ENCODE peak calls at places on chromosomes 13 and 19, in four cellular contexts. B, A, L and C are unnamed samples.

GRCh38 chr13:32940601-32941000 is 75.6 kb upstream of the KL start:
- DNase-seq in B (no peak), A (no peak), L (no peak), C (no peak)

GRCh38 chr13:45527699-45528462 is 63.1 kb downstream of the COG3 start:
- DNase-seq in B (no peak), A (no peak), L (no peak), C (no peak)

GRCh38 chr13:73307481-73307880 is 248.7 kb downstream of the KLF5 start:
- DNase-seq in B (no peak), A (no peak), L (no peak), C (no peak)

GRCh38 chr13:111906816-111907215 is 160.1 kb upstream of the SOX1 start:
- DNase-seq in B (peak), A (no peak), L (peak), C (no peak)

GRCh38 chr19:1140272-1140671 is 33.8 kb downstream of the SBNO2 start:
- DNase-seq in B (no peak), A (no peak), L (no peak), C (no peak)

GRCh38 chr13:44815507-44816074 is 173.7 kb downstream of the NUFIP1 start:
- DNase-seq in B (peak), A (peak), L (no peak), C (no peak)

GRCh38 chr19:20167020-20167644 is at the start of gene ZNF486:
- DNase-seq in B (peak), A (peak), L (peak), C (peak)

GRCh38 chr13:84032116-84032515 is 149.8 kb upstream of the SLITRK1 start:
- DNase-seq in B (no peak), A (no peak), L (no peak), C (no peak)

GRCh38 chr19:18433039-18433691 is 4.8 kb downstream of the ISYNA1 start:
- DNase-seq in B (no peak), A (no peak), L (no peak), C (no peak)

GRCh38 chr13:33520480-33520839 is 234.9 kb upstream of the STARD13 start:
- DNase-seq in B (no peak), A (no peak), L (no peak), C (no peak)

GRCh38 chr19:30664358-30665058 is 292.3 kb downstream of the ZNF536 start:
- DNase-seq in B (peak), A (no peak), L (no peak), C (no peak)

GRCh38 chr13:74825170-74825948 is 656.6 kb downstream of the TBC1D4 start:
- DNase-seq in B (no peak), A (peak), L (no peak), C (no peak)

GRCh38 chr19:3607398-3608078 is 863 bp upstream of the TBXA2R start:
- DNase-seq in B (peak), A (peak), L (no peak), C (no peak)

GRCh38 chr13:94251801-94252200 is 227.7 kb downstream of the DCT start:
- DNase-seq in B (no peak), A (no peak), L (no peak), C (no peak)

GRCh38 chr19:46296722-46297431 is at the start of gene HIF3A:
- DNase-seq in B (peak), A (no peak), L (no peak), C (peak)

GRCh38 chr19:4913996-4914735 is 4.9 kb downstream of the UHRF1 start:
- DNase-seq in B (no peak), A (peak), L (no peak), C (no peak)

GRCh38 chr19:39941615-39942507 is 7.4 kb upstream of the FCGBP start:
- DNase-seq in B (no peak), A (no peak), L (no peak), C (no peak)

GRCh38 chr13:85798999-85799646 is at the start of gene SLITRK6:
- DNase-seq in B (no peak), A (peak), L (no peak), C (no peak)

GRCh38 chr19:17829855-17830566 is 8.7 kb upstream of the INSL3 start:
- DNase-seq in B (no peak), A (no peak), L (no peak), C (no peak)

DNA sequence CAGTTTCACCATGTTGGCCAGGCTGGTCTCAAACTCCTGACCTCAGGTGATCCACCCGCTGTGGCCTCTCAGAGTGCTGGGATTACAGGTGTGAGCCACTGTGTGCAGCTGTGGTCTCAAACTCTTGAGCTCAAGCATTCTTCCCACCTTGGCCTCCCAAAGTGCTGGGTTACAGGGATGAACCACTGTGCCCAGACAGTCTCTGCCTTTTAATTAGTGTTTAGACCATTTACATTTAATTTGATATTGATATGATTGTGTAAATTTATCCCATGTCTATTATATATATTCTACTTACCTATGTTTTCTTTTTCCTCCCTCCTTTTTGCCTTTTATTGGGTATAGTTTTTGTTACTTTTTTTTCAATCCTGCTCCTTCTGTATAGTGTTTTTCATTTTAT is 1.9 kb downstream of the NFKBIB start:
- DNase-seq in B (no peak), A (no peak), L (no peak), C (no peak)
- TF ChIP-seq CTCF in B (no peak), A (no peak), L (no peak), C (no peak)

DNA sequence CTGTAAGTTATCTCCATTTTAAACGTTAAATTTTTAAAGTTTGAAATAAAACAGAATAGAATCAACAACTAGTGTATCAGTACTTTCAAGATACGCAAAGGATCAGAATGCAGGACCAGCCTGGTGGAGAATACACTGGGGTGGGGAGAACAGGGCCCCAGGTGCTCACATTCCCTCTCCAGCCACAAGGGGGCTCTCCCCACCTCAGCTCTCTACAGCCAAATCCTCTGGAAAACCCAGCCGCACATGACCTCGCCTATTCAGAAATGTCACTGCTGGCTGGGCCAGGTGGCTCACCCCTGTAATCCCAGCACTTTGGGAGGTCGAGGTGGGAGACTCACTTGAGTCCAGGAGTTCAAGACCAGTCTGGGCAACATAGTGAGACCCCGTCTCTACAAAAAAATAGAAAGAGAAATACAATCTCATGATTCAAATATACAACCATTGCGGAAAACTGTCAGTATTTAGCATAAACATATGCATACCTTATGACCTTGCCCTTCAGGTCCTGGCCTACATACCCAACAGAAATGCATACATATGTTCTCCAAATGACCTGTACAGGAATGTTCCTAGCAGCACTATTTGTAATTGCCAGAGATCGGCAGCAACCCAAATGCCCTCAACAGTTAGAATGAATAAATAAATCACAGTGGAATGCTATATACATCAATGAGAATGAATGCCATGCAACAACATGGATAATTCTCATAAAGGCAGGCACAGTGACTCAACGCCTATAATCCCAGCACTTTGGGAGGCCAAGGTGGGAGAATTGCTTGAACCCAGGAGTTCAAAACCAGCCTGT is 18.4 kb downstream of the TEX101 start:
- DNase-seq in B (peak), A (peak), L (no peak), C (no peak)
- TF ChIP-seq CTCF in B (no peak), A (peak), L (peak), C (peak)

DNA sequence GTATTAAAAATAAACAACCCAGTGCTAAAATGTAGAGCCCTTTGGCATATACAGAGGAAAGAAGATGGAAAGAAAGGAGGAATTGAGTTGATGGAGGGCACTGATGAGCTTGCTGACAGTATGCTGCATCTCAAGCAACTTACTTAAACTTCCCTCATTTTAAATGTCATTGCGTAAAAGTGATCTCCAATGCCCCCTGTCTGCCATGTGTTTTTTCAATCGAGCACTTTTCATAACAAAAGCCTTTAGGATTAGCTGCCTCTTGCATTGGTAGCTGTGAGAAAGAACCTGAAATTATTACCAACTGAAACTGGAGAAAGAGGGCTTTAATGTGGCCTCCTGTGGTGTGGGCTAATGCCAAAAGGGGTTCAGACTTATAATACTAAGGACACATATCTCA is 541.6 kb downstream of the SUCLA2 start:
- DNase-seq in B (no peak), A (peak), L (no peak), C (no peak)
- TF ChIP-seq CTCF in B (no peak), A (peak), L (no peak), C (peak)

GRCh38 chr19:49363265-49364082 is at the start of gene DKKL1:
- DNase-seq in B (peak), A (peak), L (peak), C (peak)
- TF ChIP-seq CTCF in B (no peak), A (peak), L (no peak), C (peak)

DNA sequence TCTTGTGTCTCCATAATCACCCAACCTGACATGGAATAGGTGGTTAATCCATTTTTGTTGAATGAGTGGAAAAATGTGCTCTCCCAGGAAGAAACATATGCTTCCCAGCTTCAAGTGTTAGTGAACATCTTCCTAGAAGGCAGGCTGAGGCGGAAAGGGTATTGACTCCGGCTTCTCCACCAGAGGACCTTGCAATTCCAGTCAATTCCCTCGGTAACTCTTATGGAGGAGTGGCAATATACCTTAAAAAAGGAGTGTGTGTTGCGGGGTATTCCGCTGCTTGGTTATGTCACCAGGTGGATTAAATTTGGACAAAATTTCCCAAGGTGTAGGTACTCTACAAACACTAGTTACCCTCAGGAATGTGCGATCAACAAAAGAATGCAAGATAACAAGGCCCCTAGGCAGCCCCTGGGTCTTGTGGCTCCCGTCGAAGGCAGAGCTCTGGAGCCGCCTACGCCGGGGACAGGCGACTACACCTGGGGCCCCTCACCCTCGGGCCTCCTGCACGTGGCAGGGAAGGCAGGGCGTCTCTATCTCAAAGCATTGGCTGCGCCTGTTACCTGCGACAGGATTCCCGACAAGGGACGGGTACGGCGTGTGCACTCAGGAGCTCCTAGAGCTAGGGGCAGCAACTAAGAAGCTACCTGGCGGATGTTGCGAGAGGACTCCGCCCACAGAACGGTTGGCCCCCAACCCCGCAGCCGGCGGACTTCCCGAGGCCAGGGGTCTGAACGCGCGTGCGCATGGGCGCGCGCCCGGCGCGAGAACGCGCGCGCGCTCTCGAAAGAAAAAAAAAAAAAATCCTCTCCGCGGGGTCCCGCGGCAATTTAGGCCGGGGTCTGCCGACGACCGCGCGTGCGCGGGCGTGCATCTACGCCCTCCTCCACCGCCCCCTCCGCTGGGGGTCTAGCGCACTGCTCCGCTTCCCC is at the start of gene WDR87:
- DNase-seq in B (no peak), A (peak), L (no peak), C (no peak)
- TF ChIP-seq CTCF in B (no peak), A (peak), L (no peak), C (peak)

GRCh38 chr13:99657848-99658265 is 156.6 kb downstream of the TM9SF2 start:
- DNase-seq in B (no peak), A (no peak), L (no peak), C (no peak)

GRCh38 chr13:99658266-99658991 is 157.2 kb downstream of the TM9SF2 start:
- DNase-seq in B (peak), A (peak), L (peak), C (no peak)

GRCh38 chr13:99655351-99656091 is 154.2 kb downstream of the TM9SF2 start:
- DNase-seq in B (no peak), A (peak), L (no peak), C (no peak)

GRCh38 chr13:99656092-99656745 is 154.9 kb downstream of the TM9SF2 start:
- DNase-seq in B (peak), A (peak), L (peak), C (no peak)

DNA sequence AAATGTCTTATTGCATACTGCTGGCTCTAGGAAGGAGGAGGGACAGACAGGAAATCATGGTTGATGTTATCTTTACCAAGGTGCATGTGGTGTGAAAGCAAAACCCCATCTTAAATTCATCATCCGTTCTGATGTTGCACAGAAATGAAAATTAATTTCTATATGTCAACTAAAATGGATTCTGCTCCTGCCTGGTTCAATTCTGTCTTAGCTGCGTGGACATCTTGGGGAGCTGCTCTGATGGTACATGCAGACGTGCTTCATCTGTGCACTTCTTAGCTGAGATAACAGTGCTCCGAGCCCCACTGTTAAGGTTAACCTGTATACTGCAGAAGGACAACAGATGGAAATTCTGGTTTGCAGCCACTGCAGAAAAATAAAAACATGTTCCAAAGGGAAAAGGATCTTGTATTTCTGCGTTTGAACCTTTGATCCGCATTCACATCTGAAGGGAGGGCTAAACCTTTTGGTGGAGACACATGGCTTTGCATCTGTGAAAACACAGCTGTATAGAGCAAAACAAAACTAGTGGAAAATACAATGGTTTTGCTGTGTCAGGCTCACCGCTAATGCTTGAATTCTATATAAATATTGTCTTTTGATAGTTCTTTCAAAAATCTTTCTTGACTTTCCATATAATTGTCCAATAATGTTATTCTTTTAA is 155.7 kb downstream of the TM9SF2 start:
- DNase-seq in B (no peak), A (no peak), L (no peak), C (no peak)
- TF ChIP-seq CTCF in B (no peak), A (no peak), L (no peak), C (no peak)

DNA sequence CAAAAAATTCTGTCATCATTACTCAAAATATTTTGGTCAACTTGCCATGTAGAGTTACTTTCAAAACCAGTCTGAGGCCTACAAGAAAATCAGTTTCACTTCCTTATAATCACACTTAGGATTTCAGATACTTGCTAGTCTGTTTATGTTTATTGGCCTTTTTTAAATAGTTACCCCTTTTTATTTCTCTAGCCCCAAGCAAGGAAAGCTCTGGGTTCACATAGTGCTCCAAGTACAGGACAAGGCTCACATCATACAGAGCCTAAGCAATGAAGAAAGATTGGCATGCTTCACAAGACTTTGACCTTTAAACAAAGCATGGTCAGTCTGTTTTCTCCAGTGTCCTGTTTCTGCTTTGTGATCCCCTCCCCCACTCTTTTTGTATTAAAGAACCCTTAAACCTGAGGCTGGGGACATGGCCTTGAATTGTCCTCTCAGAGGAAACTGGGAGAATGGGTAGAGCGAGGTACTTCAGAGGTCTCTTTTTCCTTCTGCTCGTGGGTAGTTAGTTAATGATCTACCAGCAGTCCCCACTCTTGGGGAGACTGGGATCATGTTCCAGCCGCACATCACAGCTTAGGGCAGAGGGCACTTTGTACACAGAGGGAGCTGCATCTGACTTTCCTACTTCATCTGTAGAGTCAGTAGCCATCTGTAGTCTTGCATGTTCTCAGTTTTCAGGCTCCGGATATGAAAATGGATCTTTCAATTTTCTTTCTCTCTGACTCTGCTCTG is 30.6 kb downstream of the CEACAM1 start:
- DNase-seq in B (no peak), A (no peak), L (no peak), C (no peak)
- TF ChIP-seq CTCF in B (no peak), A (no peak), L (no peak), C (no peak)